ENCODE peak calls at places on chromosomes 3 and 15, in eight cellular contexts. K, R, Z, D, E, T, X and U are unnamed samples.

GRCh38 chr3:153232737-153233330 is 70.8 kb downstream of the RAP2B start:
- DNase-seq in R (peak), T (no peak), D (no peak), E (no peak), Z (no peak), X (no peak), K (no peak), U (no peak)

GRCh38 chr3:30681276-30682211 is 75.1 kb downstream of the TGFBR2 start:
- DNase-seq in K (no peak), X (no peak), R (peak), E (no peak), D (no peak), T (peak), Z (no peak), U (no peak)

GRCh38 chr3:24129549-24129948 is 184.5 kb downstream of the NR1D2 start:
- DNase-seq in Z (no peak), K (peak), T (no peak), E (no peak), R (no peak), D (no peak), X (no peak), U (no peak)

GRCh38 chr15:63063164-63063756 is 20.7 kb downstream of the TPM1 start:
- DNase-seq in X (peak), Z (no peak), D (no peak), E (no peak), K (no peak), R (no peak), T (no peak), U (no peak)

GRCh38 chr15:42385206-42385979 is 26.1 kb downstream of the CAPN3 start:
- DNase-seq in R (peak), E (no peak), Z (no peak), T (no peak), D (no peak), K (no peak), X (peak), U (no peak)

GRCh38 chr3:52679139-52679538 is 6.6 kb downstream of the PBRM1 start:
- DNase-seq in K (no peak), X (no peak), T (no peak), Z (no peak), E (no peak), D (no peak), R (peak), U (no peak)

GRCh38 chr3:138253609-138254008 is 66.5 kb downstream of the ARMC8 start:
- DNase-seq in Z (no peak), E (no peak), X (no peak), R (no peak), D (no peak), T (no peak), K (no peak), U (no peak)

GRCh38 chr3:55720614-55721013 is 233.5 kb upstream of the WNT5A start:
- DNase-seq in T (no peak), Z (no peak), E (no peak), X (no peak), K (no peak), D (no peak), R (peak), U (no peak)

GRCh38 chr3:17038141-17038540 is 153.4 kb downstream of the PLCL2 start:
- DNase-seq in K (no peak), Z (no peak), X (no peak), D (no peak), R (no peak), T (no peak), E (no peak), U (no peak)

GRCh38 chr3:164451083-164451910 is 627.0 kb downstream of the SI start:
- DNase-seq in K (no peak), T (peak), R (no peak), D (no peak), X (no peak), E (no peak), Z (no peak), U (no peak)

GRCh38 chr3:127632441-127632840 is 3.5 kb downstream of the PODXL2 start:
- DNase-seq in E (no peak), R (no peak), T (peak), Z (no peak), X (no peak), K (no peak), D (no peak), U (no peak)

GRCh38 chr3:159787794-159788205 is 200.8 kb upstream of the IL12A start:
- DNase-seq in K (no peak), D (no peak), R (peak), X (no peak), T (no peak), E (no peak), Z (no peak), U (no peak)

GRCh38 chr3:19206540-19206939 is 58.2 kb downstream of the KCNH8 start:
- DNase-seq in R (no peak), E (no peak), Z (no peak), K (no peak), T (no peak), X (no peak), D (no peak), U (no peak)

GRCh38 chr15:88843334-88843733 is 40.1 kb downstream of the ACAN start:
- DNase-seq in R (no peak), K (no peak), T (no peak), Z (no peak), X (no peak), E (no peak), D (no peak), U (no peak)

GRCh38 chr15:59691194-59691805 is 2.2 kb upstream of the BNIP2 start:
- DNase-seq in E (peak), T (no peak), Z (no peak), X (peak), K (no peak), R (peak), D (peak), U (no peak)

GRCh38 chr3:125154800-125155269 is 57.7 kb downstream of the SLC12A8 start:
- DNase-seq in Z (no peak), R (no peak), K (no peak), T (no peak), D (no peak), E (no peak), X (no peak), U (no peak)

GRCh38 chr15:58357529-58358476 is 74.0 kb upstream of the LIPC start:
- DNase-seq in D (no peak), X (no peak), R (peak), K (no peak), T (no peak), Z (no peak), E (peak), U (no peak)

GRCh38 chr3:10745392-10745791 is 70.6 kb upstream of the SLC6A11 start:
- DNase-seq in D (no peak), R (no peak), Z (no peak), E (no peak), K (no peak), X (no peak), T (no peak), U (no peak)

GRCh38 chr15:90948506-90948905 is 6.2 kb upstream of the RCCD1 start:
- DNase-seq in K (no peak), E (no peak), R (no peak), T (no peak), Z (no peak), X (no peak), D (no peak), U (no peak)

GRCh38 chr3:179082416-179082815 is 10.8 kb upstream of the ZMAT3 start:
- DNase-seq in Z (no peak), R (no peak), X (no peak), K (no peak), E (no peak), T (no peak), D (no peak), U (no peak)

GRCh38 chr15:57158589-57158988 is 217.7 kb upstream of the CGNL1 start:
- DNase-seq in E (no peak), Z (no peak), D (no peak), X (peak), T (no peak), R (no peak), K (no peak), U (no peak)

GRCh38 chr3:85050806-85051205 is 92.0 kb downstream of the CADM2 start:
- DNase-seq in D (no peak), E (no peak), Z (no peak), X (no peak), K (no peak), T (no peak), R (no peak), U (no peak)

GRCh38 chr15:89439764-89440163 is 56.6 kb downstream of the RHCG start:
- DNase-seq in D (no peak), R (no peak), T (no peak), K (no peak), E (no peak), Z (no peak), X (no peak), U (no peak)

GRCh38 chr3:53816430-53816829 is 29.8 kb downstream of the CHDH start:
- DNase-seq in T (no peak), E (no peak), R (no peak), X (no peak), Z (no peak), K (no peak), D (no peak), U (no peak)

GRCh38 chr3:46997453-46998091 is 18.1 kb downstream of the NBEAL2 start:
- DNase-seq in T (peak), R (no peak), Z (no peak), D (no peak), K (no peak), E (no peak), X (no peak), U (no peak)

GRCh38 chr3:71423151-71423906 is 160.2 kb downstream of the FOXP1 start:
- DNase-seq in D (no peak), Z (no peak), K (peak), T (no peak), R (peak), X (no peak), E (no peak), U (no peak)

GRCh38 chr3:133488785-133489367 is 84.6 kb upstream of the CDV3 start:
- DNase-seq in Z (no peak), E (no peak), X (peak), T (no peak), R (peak), K (no peak), D (no peak), U (no peak)

GRCh38 chr15:63232400-63232799 is 43.0 kb downstream of the RAB8B start:
- DNase-seq in R (no peak), D (no peak), Z (no peak), X (no peak), K (no peak), T (no peak), E (no peak), U (no peak)

GRCh38 chr3:33392703-33393125 is 47.5 kb downstream of the UBP1 start:
- DNase-seq in X (peak), K (no peak), Z (no peak), R (peak), E (no peak), D (no peak), T (no peak), U (no peak)

GRCh38 chr3:112633757-112634156 is 7.2 kb downstream of the CCDC80 start:
- DNase-seq in T (no peak), E (no peak), K (no peak), X (no peak), R (peak), Z (no peak), D (no peak), U (no peak)